ENCODE peak calls at places on chromosomes 16 and 17, in five cellular contexts. E, F, I, U and H are unnamed samples.

GRCh38 chr17:77881545-77881944 is 77.0 kb upstream of the TNRC6C start:
- DNase-seq in E (no peak), F (peak), I (peak), U (peak), H (peak)

GRCh38 chr17:44932526-44933097 is 15.0 kb downstream of the KIF18B start:
- DNase-seq in E (peak), F (no peak), I (no peak), U (no peak), H (no peak)

GRCh38 chr16:73329363-73330306 is 281.7 kb upstream of the ZFHX3 start:
- DNase-seq in E (no peak), F (peak), I (no peak), U (no peak), H (peak)

GRCh38 chr16:28925386-28926228 is 569 bp upstream of the RABEP2 start:
- DNase-seq in E (no peak), F (peak), I (peak), U (peak), H (peak)

GRCh38 chr17:75878174-75878998 is at the start of gene TRIM47:
- DNase-seq in E (peak), F (peak), I (no peak), U (no peak), H (peak)

GRCh38 chr16:70803354-70803753 is 2.4 kb upstream of the VAC14 start:
- DNase-seq in E (no peak), F (no peak), I (no peak), U (no peak), H (no peak)

GRCh38 chr17:45742251-45742650 is 41.9 kb upstream of the CRHR1 start:
- DNase-seq in E (no peak), F (no peak), I (no peak), U (no peak), H (no peak)

GRCh38 chr17:8001976-8002645 is at the start of gene GUCY2D:
- DNase-seq in E (no peak), F (no peak), I (no peak), U (no peak), H (peak)

GRCh38 chr16:60331168-60331567 is 1597.1 kb upstream of the GOT2 start:
- DNase-seq in E (no peak), F (no peak), I (no peak), U (no peak), H (no peak)

GRCh38 chr17:6996256-6997111 is 635 bp downstream of the ALOX12 start:
- DNase-seq in E (no peak), F (no peak), I (no peak), U (no peak), H (no peak)
- H3K4me3 ChIP-seq in E (peak), F (peak), I (peak), U (no peak), H (peak)

DNA sequence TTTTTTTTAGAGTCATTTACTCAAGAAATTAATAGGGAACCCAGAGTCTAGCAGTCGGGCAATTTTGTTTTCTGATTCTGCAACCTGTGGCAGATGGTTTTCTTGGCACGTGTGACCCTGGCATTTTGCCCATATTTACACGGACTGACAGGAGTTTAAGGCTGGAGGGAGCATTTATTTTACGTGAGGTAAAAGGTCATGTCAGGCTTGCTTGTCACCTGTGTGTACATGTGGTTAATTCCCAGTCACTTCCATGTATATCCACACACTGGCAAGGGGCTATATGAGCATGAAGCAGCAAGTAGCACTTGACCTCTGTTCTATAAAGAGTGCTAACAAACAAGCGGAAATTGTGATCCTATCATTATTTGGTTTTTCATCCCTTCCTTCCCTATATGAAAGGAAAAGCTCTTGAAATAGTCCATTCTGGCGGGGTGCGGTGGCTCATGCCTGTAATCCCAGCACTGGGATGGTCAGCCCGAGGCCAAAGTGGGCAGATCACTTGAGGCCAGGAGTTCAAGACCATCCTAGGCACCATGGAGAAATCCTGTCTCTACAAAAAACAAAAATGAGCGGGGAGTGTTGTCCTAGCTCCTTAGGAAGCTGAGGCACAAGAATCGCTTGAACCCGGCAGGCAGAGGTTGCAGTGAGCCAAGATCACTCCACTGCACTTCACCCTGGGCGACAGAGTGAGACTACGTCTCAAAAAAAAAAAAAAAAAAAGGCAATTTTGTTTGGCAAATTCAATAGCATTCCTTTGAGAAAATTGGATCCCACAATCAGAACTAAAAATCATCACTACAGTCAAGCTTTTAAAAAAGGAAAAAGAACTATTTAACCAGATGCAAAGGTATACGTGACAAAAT is 2.1 kb downstream of the SPAG9 start:
- DNase-seq in E (peak), F (peak), I (no peak), U (no peak), H (peak)
- H3K4me3 ChIP-seq in E (peak), F (peak), I (peak), U (no peak), H (peak)

GRCh38 chr17:65559802-65560627 is 1.4 kb downstream of the AXIN2 start:
- DNase-seq in E (peak), F (peak), I (no peak), U (peak), H (peak)

GRCh38 chr17:65557349-65558310 is 3.8 kb downstream of the AXIN2 start:
- DNase-seq in E (no peak), F (peak), I (no peak), U (peak), H (no peak)

GRCh38 chr17:65558311-65558682 is 3.2 kb downstream of the AXIN2 start:
- DNase-seq in E (no peak), F (peak), I (no peak), U (no peak), H (no peak)

GRCh38 chr17:65559483-65559801 is 2.0 kb downstream of the AXIN2 start:
- DNase-seq in E (no peak), F (peak), I (no peak), U (no peak), H (no peak)

GRCh38 chr17:65558683-65559311 is 2.7 kb downstream of the AXIN2 start:
- DNase-seq in E (no peak), F (peak), I (no peak), U (no peak), H (no peak)
- H3K4me3 ChIP-seq in E (peak), F (peak), I (no peak), U (peak), H (peak)

DNA sequence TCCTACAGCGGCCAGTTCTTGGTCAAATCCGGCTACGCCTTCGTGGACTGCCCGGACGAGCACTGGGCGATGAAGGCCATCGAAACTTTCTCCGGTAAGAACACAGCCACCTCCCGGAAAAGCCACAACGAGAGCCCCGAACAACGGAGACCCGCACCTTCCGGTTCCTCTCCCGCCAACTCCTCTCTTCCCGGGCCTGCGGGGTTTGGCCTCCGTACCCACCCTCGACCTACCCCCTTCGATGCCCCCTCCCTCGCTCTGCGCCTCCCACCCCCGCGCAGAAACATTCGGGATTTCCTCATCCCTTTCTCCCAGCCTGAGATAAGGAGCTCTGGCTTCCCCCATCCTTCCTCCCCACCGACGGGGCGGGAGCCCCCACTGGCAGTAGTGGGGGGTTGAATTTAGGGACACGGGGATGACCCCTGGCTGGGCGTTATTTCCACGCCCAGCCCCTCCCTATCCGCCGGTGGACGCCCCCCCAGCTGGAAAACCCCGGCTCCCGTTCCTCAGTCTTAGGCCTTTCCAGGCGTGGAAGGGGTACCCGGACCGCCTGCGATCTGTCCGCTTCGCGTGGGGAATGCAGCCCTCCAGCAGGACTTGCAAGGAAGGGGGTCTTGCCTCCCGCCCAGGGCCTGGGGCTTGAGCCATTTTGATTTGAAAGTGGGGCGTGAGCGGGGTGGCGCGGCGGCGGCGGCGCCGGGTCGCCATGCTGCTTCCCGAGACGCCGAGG is 807 bp downstream of the IGF2BP1 start:
- DNase-seq in E (no peak), F (no peak), I (no peak), U (no peak), H (no peak)
- H3K4me3 ChIP-seq in E (peak), F (peak), I (peak), U (peak), H (peak)